ENCODE peak calls at places on chromosomes 2 and 18, in ten cellular contexts. One of them, this sample, is unnamed.
A peak's percentile ranks its signal among the peaks of the same experiment; 100 is the strongest.

GRCh38 chr18:2881490-2882195 is 34.8 kb downstream of the EMILIN2 start:
- DNase-seq in prostate gland: no peak
- DNase-seq in sigmoid colon: peak; percentile 85
- DNase-seq in stomach: no peak
- DNase-seq in HCT116: no peak
- DNase-seq in vagina: no peak
- DNase-seq in breast epithelium: no peak
- DNase-seq in spleen: no peak
- DNase-seq in K562: no peak
- DNase-seq in GM23338: no peak
- DNase-seq in this sample: peak; percentile 84

GRCh38 chr2:53765749-53766148 is 1.9 kb upstream of the CHAC2 start:
- DNase-seq in prostate gland: no peak
- DNase-seq in sigmoid colon: no peak
- DNase-seq in stomach: no peak
- DNase-seq in HCT116: no peak
- DNase-seq in vagina: no peak
- DNase-seq in breast epithelium: no peak
- DNase-seq in spleen: no peak
- DNase-seq in K562: peak; percentile 18
- DNase-seq in GM23338: no peak
- DNase-seq in this sample: no peak

GRCh38 chr18:78583739-78584066 is 395.9 kb upstream of the SALL3 start:
- DNase-seq in prostate gland: no peak
- DNase-seq in sigmoid colon: no peak
- DNase-seq in stomach: no peak
- DNase-seq in HCT116: no peak
- DNase-seq in vagina: no peak
- DNase-seq in breast epithelium: no peak
- DNase-seq in spleen: no peak
- DNase-seq in K562: no peak
- DNase-seq in GM23338: no peak
- DNase-seq in this sample: no peak

GRCh38 chr2:57160976-57161375 is 885.6 kb upstream of the VRK2 start:
- DNase-seq in prostate gland: no peak
- DNase-seq in sigmoid colon: no peak
- DNase-seq in stomach: no peak
- DNase-seq in HCT116: no peak
- DNase-seq in vagina: no peak
- DNase-seq in breast epithelium: no peak
- DNase-seq in spleen: no peak
- DNase-seq in K562: no peak
- DNase-seq in GM23338: no peak
- DNase-seq in this sample: no peak

GRCh38 chr18:63178526-63178880 is 141.1 kb downstream of the BCL2 start:
- DNase-seq in prostate gland: peak; percentile 51
- DNase-seq in sigmoid colon: peak; percentile 95
- DNase-seq in stomach: no peak
- DNase-seq in HCT116: no peak
- DNase-seq in vagina: no peak
- DNase-seq in breast epithelium: peak; percentile 70
- DNase-seq in spleen: peak; percentile 65
- DNase-seq in K562: no peak
- DNase-seq in GM23338: no peak
- DNase-seq in this sample: peak; percentile 86

GRCh38 chr2:132757676-132758075 is 87.7 kb upstream of the LYPD1 start:
- DNase-seq in prostate gland: no peak
- DNase-seq in sigmoid colon: no peak
- DNase-seq in stomach: no peak
- DNase-seq in HCT116: no peak
- DNase-seq in vagina: no peak
- DNase-seq in breast epithelium: no peak
- DNase-seq in spleen: no peak
- DNase-seq in K562: no peak
- DNase-seq in GM23338: no peak
- DNase-seq in this sample: no peak

GRCh38 chr2:74648009-74648443 is at the start of gene M1AP:
- DNase-seq in prostate gland: no peak
- DNase-seq in sigmoid colon: no peak
- DNase-seq in stomach: peak; percentile 28
- DNase-seq in HCT116: peak; percentile 75
- DNase-seq in vagina: no peak
- DNase-seq in breast epithelium: no peak
- DNase-seq in spleen: no peak
- DNase-seq in K562: no peak
- DNase-seq in GM23338: peak; percentile 82
- DNase-seq in this sample: no peak

GRCh38 chr2:145626301-145626700 is 1106.4 kb upstream of the ZEB2 start:
- DNase-seq in prostate gland: no peak
- DNase-seq in sigmoid colon: no peak
- DNase-seq in stomach: no peak
- DNase-seq in HCT116: no peak
- DNase-seq in vagina: no peak
- DNase-seq in breast epithelium: no peak
- DNase-seq in spleen: no peak
- DNase-seq in K562: no peak
- DNase-seq in GM23338: no peak
- DNase-seq in this sample: no peak

GRCh38 chr2:191488135-191488534 is 189.8 kb upstream of the NABP1 start:
- DNase-seq in prostate gland: no peak
- DNase-seq in sigmoid colon: no peak
- DNase-seq in stomach: no peak
- DNase-seq in HCT116: no peak
- DNase-seq in vagina: no peak
- DNase-seq in breast epithelium: no peak
- DNase-seq in spleen: no peak
- DNase-seq in K562: no peak
- DNase-seq in GM23338: no peak
- DNase-seq in this sample: no peak

GRCh38 chr2:116874021-116874420 is 940.5 kb upstream of the DDX18 start:
- DNase-seq in prostate gland: no peak
- DNase-seq in sigmoid colon: no peak
- DNase-seq in stomach: no peak
- DNase-seq in HCT116: no peak
- DNase-seq in vagina: no peak
- DNase-seq in breast epithelium: no peak
- DNase-seq in spleen: peak; percentile 39
- DNase-seq in K562: no peak
- DNase-seq in GM23338: no peak
- DNase-seq in this sample: no peak

GRCh38 chr18:63137999-63138448 is 181.5 kb downstream of the BCL2 start:
- DNase-seq in prostate gland: no peak
- DNase-seq in sigmoid colon: no peak
- DNase-seq in stomach: no peak
- DNase-seq in HCT116: no peak
- DNase-seq in vagina: no peak
- DNase-seq in breast epithelium: no peak
- DNase-seq in spleen: peak; percentile 88
- DNase-seq in K562: no peak
- DNase-seq in GM23338: no peak
- DNase-seq in this sample: no peak

GRCh38 chr2:168660859-168661258 is 141.6 kb upstream of the NOSTRIN start:
- DNase-seq in prostate gland: no peak
- DNase-seq in sigmoid colon: no peak
- DNase-seq in stomach: no peak
- DNase-seq in HCT116: no peak
- DNase-seq in vagina: no peak
- DNase-seq in breast epithelium: no peak
- DNase-seq in spleen: no peak
- DNase-seq in K562: no peak
- DNase-seq in GM23338: no peak
- DNase-seq in this sample: no peak

GRCh38 chr2:37569131-37569530 is 102.3 kb downstream of the CDC42EP3 start:
- DNase-seq in prostate gland: no peak
- DNase-seq in sigmoid colon: no peak
- DNase-seq in stomach: no peak
- DNase-seq in HCT116: no peak
- DNase-seq in vagina: no peak
- DNase-seq in breast epithelium: no peak
- DNase-seq in spleen: no peak
- DNase-seq in K562: no peak
- DNase-seq in GM23338: no peak
- DNase-seq in this sample: no peak

GRCh38 chr2:196229013-196229412 is 57.6 kb upstream of the STK17B start:
- DNase-seq in prostate gland: no peak
- DNase-seq in sigmoid colon: no peak
- DNase-seq in stomach: no peak
- DNase-seq in HCT116: no peak
- DNase-seq in vagina: no peak
- DNase-seq in breast epithelium: no peak
- DNase-seq in spleen: no peak
- DNase-seq in K562: no peak
- DNase-seq in GM23338: no peak
- DNase-seq in this sample: no peak

GRCh38 chr2:171529914-171530313 is 7.6 kb downstream of the CYBRD1 start:
- DNase-seq in prostate gland: no peak
- DNase-seq in sigmoid colon: no peak
- DNase-seq in stomach: no peak
- DNase-seq in HCT116: no peak
- DNase-seq in vagina: no peak
- DNase-seq in breast epithelium: no peak
- DNase-seq in spleen: no peak
- DNase-seq in K562: peak; percentile 48
- DNase-seq in GM23338: peak; percentile 49
- DNase-seq in this sample: no peak

GRCh38 chr18:77054606-77055428 is 77.8 kb downstream of the MBP start:
- DNase-seq in prostate gland: peak; percentile 42
- DNase-seq in sigmoid colon: peak; percentile 90
- DNase-seq in stomach: peak; percentile 82
- DNase-seq in HCT116: no peak
- DNase-seq in vagina: no peak
- DNase-seq in breast epithelium: no peak
- DNase-seq in spleen: peak; percentile 97
- DNase-seq in K562: peak; percentile 32
- DNase-seq in GM23338: peak; percentile 56
- DNase-seq in this sample: peak; percentile 87
- TF ChIP-seq POLR2AphosphoS5 in prostate gland: no peak
- TF ChIP-seq POLR2AphosphoS5 in sigmoid colon: no peak
- TF ChIP-seq POLR2AphosphoS5 in stomach: peak; percentile 38
- TF ChIP-seq POLR2AphosphoS5 in HCT116: no peak
- TF ChIP-seq POLR2AphosphoS5 in vagina: peak; percentile 70
- TF ChIP-seq POLR2AphosphoS5 in breast epithelium: no peak
- TF ChIP-seq POLR2AphosphoS5 in spleen: peak; percentile 87
- TF ChIP-seq POLR2AphosphoS5 in K562: no peak
- TF ChIP-seq POLR2AphosphoS5 in GM23338: no peak
- TF ChIP-seq POLR2AphosphoS5 in this sample: no peak

GRCh38 chr18:48952287-48953095 is 1.7 kb upstream of the SMAD7 start:
- DNase-seq in prostate gland: peak; percentile 70
- DNase-seq in sigmoid colon: peak; percentile 91
- DNase-seq in stomach: peak; percentile 77
- DNase-seq in HCT116: no peak
- DNase-seq in vagina: no peak
- DNase-seq in breast epithelium: peak; percentile 77
- DNase-seq in spleen: peak; percentile 91
- DNase-seq in K562: peak; percentile 54
- DNase-seq in GM23338: peak; percentile 84
- DNase-seq in this sample: no peak
- H3K4me3 ChIP-seq in prostate gland: peak overlapping the region; percentile 93
- H3K4me3 ChIP-seq in sigmoid colon: peak overlapping the region; percentile 52
- H3K4me3 ChIP-seq in stomach: peak overlapping the region; percentile 92
- H3K4me3 ChIP-seq in HCT116: peak overlapping the region; percentile 42
- H3K4me3 ChIP-seq in vagina: peak overlapping the region; percentile 89
- H3K4me3 ChIP-seq in breast epithelium: peak overlapping the region; percentile 97
- H3K4me3 ChIP-seq in spleen: peak overlapping the region; percentile 90
- H3K4me3 ChIP-seq in K562: peak overlapping the region; percentile 56
- H3K4me3 ChIP-seq in GM23338: peak overlapping the region; percentile 94
- H3K4me3 ChIP-seq in this sample: peak overlapping the region; percentile 92

DNA sequence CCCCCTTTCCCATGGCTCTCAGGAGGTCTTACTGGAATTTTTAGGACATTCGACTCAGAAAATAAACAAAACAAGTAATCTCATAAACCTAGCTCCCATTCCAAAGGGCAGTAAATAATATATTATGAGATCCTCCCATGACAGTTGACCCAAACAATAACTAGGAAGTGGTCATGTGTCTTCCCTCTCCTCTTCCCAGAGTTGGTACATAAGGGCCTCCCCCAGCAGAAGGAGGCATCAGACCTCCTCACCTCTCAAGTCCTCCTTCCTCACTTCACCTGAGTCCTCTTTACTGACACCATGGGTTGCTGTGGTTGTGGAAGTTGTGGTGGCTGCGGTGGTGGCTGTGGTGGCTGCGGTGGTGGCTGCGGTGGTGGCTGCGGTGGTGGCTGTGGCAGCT is at the start of gene SCYGR7:
- DNase-seq in prostate gland: no peak
- DNase-seq in sigmoid colon: no peak
- DNase-seq in stomach: no peak
- DNase-seq in HCT116: no peak
- DNase-seq in vagina: no peak
- DNase-seq in breast epithelium: no peak
- DNase-seq in spleen: no peak
- DNase-seq in K562: no peak
- DNase-seq in GM23338: no peak
- DNase-seq in this sample: no peak
- H3K36me3 ChIP-seq in prostate gland: no peaks in the 10 kb centered on the region
- H3K36me3 ChIP-seq in sigmoid colon: no peaks in the 10 kb centered on the region
- H3K36me3 ChIP-seq in stomach: no peaks in the 10 kb centered on the region
- H3K36me3 ChIP-seq in HCT116: no peaks in the 10 kb centered on the region
- H3K36me3 ChIP-seq in vagina: no peaks in the 10 kb centered on the region
- H3K36me3 ChIP-seq in breast epithelium: no peaks in the 10 kb centered on the region
- H3K36me3 ChIP-seq in spleen: no peaks in the 10 kb centered on the region
- H3K36me3 ChIP-seq in K562: no peaks in the 10 kb centered on the region
- H3K36me3 ChIP-seq in GM23338: no peaks in the 10 kb centered on the region
- H3K36me3 ChIP-seq in this sample: no peaks in the 10 kb centered on the region

GRCh38 chr18:77009675-77010074 is 122.9 kb downstream of the MBP start:
- DNase-seq in prostate gland: no peak
- DNase-seq in sigmoid colon: no peak
- DNase-seq in stomach: no peak
- DNase-seq in HCT116: no peak
- DNase-seq in vagina: no peak
- DNase-seq in breast epithelium: no peak
- DNase-seq in spleen: no peak
- DNase-seq in K562: no peak
- DNase-seq in GM23338: no peak
- DNase-seq in this sample: no peak

GRCh38 chr18:77013777-77014525 is 118.6 kb downstream of the MBP start:
- DNase-seq in prostate gland: no peak
- DNase-seq in sigmoid colon: peak; percentile 89
- DNase-seq in stomach: no peak
- DNase-seq in HCT116: no peak
- DNase-seq in vagina: no peak
- DNase-seq in breast epithelium: no peak
- DNase-seq in spleen: no peak
- DNase-seq in K562: no peak
- DNase-seq in GM23338: no peak
- DNase-seq in this sample: peak; percentile 80

GRCh38 chr18:77014538-77014937 is 118.0 kb downstream of the MBP start:
- DNase-seq in prostate gland: no peak
- DNase-seq in sigmoid colon: no peak
- DNase-seq in stomach: no peak
- DNase-seq in HCT116: no peak
- DNase-seq in vagina: no peak
- DNase-seq in breast epithelium: no peak
- DNase-seq in spleen: no peak
- DNase-seq in K562: no peak
- DNase-seq in GM23338: no peak
- DNase-seq in this sample: no peak

GRCh38 chr18:77012751-77013550 is 119.6 kb downstream of the MBP start:
- DNase-seq in prostate gland: no peak
- DNase-seq in sigmoid colon: no peak
- DNase-seq in stomach: no peak
- DNase-seq in HCT116: no peak
- DNase-seq in vagina: no peak
- DNase-seq in breast epithelium: no peak
- DNase-seq in spleen: no peak
- DNase-seq in K562: no peak
- DNase-seq in GM23338: no peak
- DNase-seq in this sample: no peak

GRCh38 chr18:77012120-77012519 is 120.5 kb downstream of the MBP start:
- DNase-seq in prostate gland: no peak
- DNase-seq in sigmoid colon: no peak
- DNase-seq in stomach: no peak
- DNase-seq in HCT116: no peak
- DNase-seq in vagina: no peak
- DNase-seq in breast epithelium: no peak
- DNase-seq in spleen: no peak
- DNase-seq in K562: no peak
- DNase-seq in GM23338: no peak
- DNase-seq in this sample: peak; percentile 76
- TF ChIP-seq POLR2AphosphoS5 in prostate gland: no peak
- TF ChIP-seq POLR2AphosphoS5 in sigmoid colon: no peak
- TF ChIP-seq POLR2AphosphoS5 in stomach: no peak
- TF ChIP-seq POLR2AphosphoS5 in HCT116: no peak
- TF ChIP-seq POLR2AphosphoS5 in vagina: no peak
- TF ChIP-seq POLR2AphosphoS5 in breast epithelium: no peak
- TF ChIP-seq POLR2AphosphoS5 in spleen: no peak
- TF ChIP-seq POLR2AphosphoS5 in K562: no peak
- TF ChIP-seq POLR2AphosphoS5 in GM23338: no peak
- TF ChIP-seq POLR2AphosphoS5 in this sample: no peak

This sample was measured in suprapubic skin.